ENCODE peak calls at places on chromosomes 2 and 18, in ten cellular contexts. One of them, this sample, is unnamed.

GRCh38 chr2:26655611-26656195 is 14.5 kb upstream of the CIB4 start:
- DNase-seq in Daoy: no peak
- DNase-seq in stimulated activated CD8-positive, alpha-beta memory T cell treated with anti-CD3 and anti-CD28 coated beads, Interleukin-4, amount 100 ng/mL, for 48 hours: no peak
- DNase-seq in hippocampal formation: no peak
- DNase-seq in NCI-H82: no peak
- DNase-seq in GM23338: peak; percentile 44
- DNase-seq in KG1: no peak
- DNase-seq in GM12891: no peak
- DNase-seq in NCI-H510A treated with DMSO at 0.1 percent for 48 hours: no peak
- DNase-seq in Kasumi-1: no peak
- DNase-seq in this sample: no peak

GRCh38 chr2:185891403-185891802 is 152.8 kb downstream of the FSIP2 start:
- DNase-seq in Daoy: no peak
- DNase-seq in stimulated activated CD8-positive, alpha-beta memory T cell treated with anti-CD3 and anti-CD28 coated beads, Interleukin-4, amount 100 ng/mL, for 48 hours: no peak
- DNase-seq in hippocampal formation: no peak
- DNase-seq in NCI-H82: no peak
- DNase-seq in GM23338: no peak
- DNase-seq in KG1: no peak
- DNase-seq in GM12891: no peak
- DNase-seq in NCI-H510A treated with DMSO at 0.1 percent for 48 hours: no peak
- DNase-seq in Kasumi-1: no peak
- DNase-seq in this sample: no peak

GRCh38 chr2:234823196-234823876 is 128.5 kb upstream of the SH3BP4 start:
- DNase-seq in Daoy: no peak
- DNase-seq in stimulated activated CD8-positive, alpha-beta memory T cell treated with anti-CD3 and anti-CD28 coated beads, Interleukin-4, amount 100 ng/mL, for 48 hours: no peak
- DNase-seq in hippocampal formation: no peak
- DNase-seq in NCI-H82: no peak
- DNase-seq in GM23338: no peak
- DNase-seq in KG1: no peak
- DNase-seq in GM12891: no peak
- DNase-seq in NCI-H510A treated with DMSO at 0.1 percent for 48 hours: no peak
- DNase-seq in Kasumi-1: no peak
- DNase-seq in this sample: no peak

GRCh38 chr2:144516981-144517824 is 2.7 kb downstream of the ZEB2 start:
- DNase-seq in Daoy: peak; percentile 89
- DNase-seq in stimulated activated CD8-positive, alpha-beta memory T cell treated with anti-CD3 and anti-CD28 coated beads, Interleukin-4, amount 100 ng/mL, for 48 hours: peak; percentile 73
- DNase-seq in hippocampal formation: no peak
- DNase-seq in NCI-H82: peak; percentile 76
- DNase-seq in GM23338: peak; percentile 66
- DNase-seq in KG1: no peak
- DNase-seq in GM12891: no peak
- DNase-seq in NCI-H510A treated with DMSO at 0.1 percent for 48 hours: peak; percentile 15
- DNase-seq in Kasumi-1: peak; percentile 69
- DNase-seq in this sample: no peak

GRCh38 chr2:20291106-20291564 is 59.5 kb downstream of the PUM2 start:
- DNase-seq in Daoy: peak; percentile 75
- DNase-seq in stimulated activated CD8-positive, alpha-beta memory T cell treated with anti-CD3 and anti-CD28 coated beads, Interleukin-4, amount 100 ng/mL, for 48 hours: no peak
- DNase-seq in hippocampal formation: peak; percentile 43
- DNase-seq in NCI-H82: peak; percentile 84
- DNase-seq in GM23338: peak; percentile 92
- DNase-seq in KG1: peak; percentile 23
- DNase-seq in GM12891: peak; percentile 14
- DNase-seq in NCI-H510A treated with DMSO at 0.1 percent for 48 hours: peak; percentile 57
- DNase-seq in Kasumi-1: peak; percentile 81
- DNase-seq in this sample: no peak

GRCh38 chr2:174209325-174209724 is 39.0 kb downstream of the OLA1 start:
- DNase-seq in Daoy: no peak
- DNase-seq in stimulated activated CD8-positive, alpha-beta memory T cell treated with anti-CD3 and anti-CD28 coated beads, Interleukin-4, amount 100 ng/mL, for 48 hours: no peak
- DNase-seq in hippocampal formation: no peak
- DNase-seq in NCI-H82: no peak
- DNase-seq in GM23338: no peak
- DNase-seq in KG1: no peak
- DNase-seq in GM12891: no peak
- DNase-seq in NCI-H510A treated with DMSO at 0.1 percent for 48 hours: no peak
- DNase-seq in Kasumi-1: no peak
- DNase-seq in this sample: no peak

GRCh38 chr2:200306969-200307811 is 697 bp downstream of the SPATS2L start:
- DNase-seq in Daoy: peak; percentile 67
- DNase-seq in stimulated activated CD8-positive, alpha-beta memory T cell treated with anti-CD3 and anti-CD28 coated beads, Interleukin-4, amount 100 ng/mL, for 48 hours: peak; percentile 43
- DNase-seq in hippocampal formation: no peak
- DNase-seq in NCI-H82: peak; percentile 50
- DNase-seq in GM23338: peak; percentile 60
- DNase-seq in KG1: no peak
- DNase-seq in GM12891: peak; percentile 36
- DNase-seq in NCI-H510A treated with DMSO at 0.1 percent for 48 hours: no peak
- DNase-seq in Kasumi-1: no peak
- DNase-seq in this sample: no peak

GRCh38 chr2:220269421-220269820 is 642.0 kb downstream of the SLC4A3 start:
- DNase-seq in Daoy: no peak
- DNase-seq in stimulated activated CD8-positive, alpha-beta memory T cell treated with anti-CD3 and anti-CD28 coated beads, Interleukin-4, amount 100 ng/mL, for 48 hours: no peak
- DNase-seq in hippocampal formation: no peak
- DNase-seq in NCI-H82: no peak
- DNase-seq in GM23338: peak; percentile 45
- DNase-seq in KG1: no peak
- DNase-seq in GM12891: no peak
- DNase-seq in NCI-H510A treated with DMSO at 0.1 percent for 48 hours: no peak
- DNase-seq in Kasumi-1: no peak
- DNase-seq in this sample: no peak

GRCh38 chr18:9996104-9996503 is 82.3 kb downstream of the VAPA start:
- DNase-seq in Daoy: no peak
- DNase-seq in stimulated activated CD8-positive, alpha-beta memory T cell treated with anti-CD3 and anti-CD28 coated beads, Interleukin-4, amount 100 ng/mL, for 48 hours: no peak
- DNase-seq in hippocampal formation: no peak
- DNase-seq in NCI-H82: no peak
- DNase-seq in GM23338: no peak
- DNase-seq in KG1: no peak
- DNase-seq in GM12891: no peak
- DNase-seq in NCI-H510A treated with DMSO at 0.1 percent for 48 hours: no peak
- DNase-seq in Kasumi-1: no peak
- DNase-seq in this sample: no peak

GRCh38 chr2:173940208-173941020 is 24.8 kb downstream of the SP3 start:
- DNase-seq in Daoy: no peak
- DNase-seq in stimulated activated CD8-positive, alpha-beta memory T cell treated with anti-CD3 and anti-CD28 coated beads, Interleukin-4, amount 100 ng/mL, for 48 hours: no peak
- DNase-seq in hippocampal formation: no peak
- DNase-seq in NCI-H82: no peak
- DNase-seq in GM23338: no peak
- DNase-seq in KG1: no peak
- DNase-seq in GM12891: no peak
- DNase-seq in NCI-H510A treated with DMSO at 0.1 percent for 48 hours: peak; percentile 50
- DNase-seq in Kasumi-1: no peak
- DNase-seq in this sample: no peak

GRCh38 chr2:77190721-77191346 is 331.3 kb downstream of the LRRTM4 start:
- DNase-seq in Daoy: no peak
- DNase-seq in stimulated activated CD8-positive, alpha-beta memory T cell treated with anti-CD3 and anti-CD28 coated beads, Interleukin-4, amount 100 ng/mL, for 48 hours: no peak
- DNase-seq in hippocampal formation: no peak
- DNase-seq in NCI-H82: no peak
- DNase-seq in GM23338: no peak
- DNase-seq in KG1: no peak
- DNase-seq in GM12891: no peak
- DNase-seq in NCI-H510A treated with DMSO at 0.1 percent for 48 hours: no peak
- DNase-seq in Kasumi-1: no peak
- DNase-seq in this sample: no peak

GRCh38 chr2:47072728-47073191 is 82.3 kb downstream of the STPG4 start:
- DNase-seq in Daoy: peak; percentile 36
- DNase-seq in stimulated activated CD8-positive, alpha-beta memory T cell treated with anti-CD3 and anti-CD28 coated beads, Interleukin-4, amount 100 ng/mL, for 48 hours: no peak
- DNase-seq in hippocampal formation: peak; percentile 22
- DNase-seq in NCI-H82: no peak
- DNase-seq in GM23338: no peak
- DNase-seq in KG1: no peak
- DNase-seq in GM12891: no peak
- DNase-seq in NCI-H510A treated with DMSO at 0.1 percent for 48 hours: no peak
- DNase-seq in Kasumi-1: peak; percentile 79
- DNase-seq in this sample: peak; percentile 6

GRCh38 chr2:46196871-46197462 is 100.2 kb upstream of the EPAS1 start:
- DNase-seq in Daoy: no peak
- DNase-seq in stimulated activated CD8-positive, alpha-beta memory T cell treated with anti-CD3 and anti-CD28 coated beads, Interleukin-4, amount 100 ng/mL, for 48 hours: no peak
- DNase-seq in hippocampal formation: no peak
- DNase-seq in NCI-H82: no peak
- DNase-seq in GM23338: no peak
- DNase-seq in KG1: no peak
- DNase-seq in GM12891: no peak
- DNase-seq in NCI-H510A treated with DMSO at 0.1 percent for 48 hours: no peak
- DNase-seq in Kasumi-1: no peak
- DNase-seq in this sample: no peak

This sample was measured in GDM1.